ENCODE peak calls at places on chromosomes 11 and 22, in seven cellular contexts. One of them, this sample, is unnamed.

GRCh38 chr11:116544721-116545120 is 228.1 kb downstream of the BUD13 start:
- DNase-seq in thoracic aorta: no peak
- DNase-seq in mesothelial cell of epicardium: no peak
- DNase-seq in thyroid gland: no peak
- DNase-seq in AG04450: no peak
- DNase-seq in CD4-positive, alpha-beta T cell: no peak
- DNase-seq in tibial nerve: no peak
- DNase-seq in this sample: no peak

GRCh38 chr11:113397212-113397611 is 9.6 kb downstream of the ANKK1 start:
- DNase-seq in thoracic aorta: no peak
- DNase-seq in mesothelial cell of epicardium: no peak
- DNase-seq in thyroid gland: peak; percentile 83
- DNase-seq in AG04450: no peak
- DNase-seq in CD4-positive, alpha-beta T cell: no peak
- DNase-seq in tibial nerve: no peak
- DNase-seq in this sample: no peak

GRCh38 chr11:34890812-34891211 is 25.4 kb downstream of the APIP start:
- DNase-seq in thoracic aorta: no peak
- DNase-seq in mesothelial cell of epicardium: no peak
- DNase-seq in thyroid gland: no peak
- DNase-seq in AG04450: peak; percentile 3
- DNase-seq in CD4-positive, alpha-beta T cell: no peak
- DNase-seq in tibial nerve: no peak
- DNase-seq in this sample: no peak

GRCh38 chr22:32801436-32802290 is at the start of gene TIMP3:
- DNase-seq in thoracic aorta: peak; percentile 47
- DNase-seq in mesothelial cell of epicardium: peak; percentile 82
- DNase-seq in thyroid gland: peak; percentile 92
- DNase-seq in AG04450: peak; percentile 73
- DNase-seq in CD4-positive, alpha-beta T cell: no peak
- DNase-seq in tibial nerve: peak; percentile 87
- DNase-seq in this sample: peak; percentile 37

GRCh38 chr11:128891410-128891861 is 280 bp downstream of the KCNJ5 start:
- DNase-seq in thoracic aorta: no peak
- DNase-seq in mesothelial cell of epicardium: no peak
- DNase-seq in thyroid gland: no peak
- DNase-seq in AG04450: no peak
- DNase-seq in CD4-positive, alpha-beta T cell: no peak
- DNase-seq in tibial nerve: no peak
- DNase-seq in this sample: no peak

GRCh38 chr11:112477152-112477928 is 216.7 kb upstream of the PLET1 start:
- DNase-seq in thoracic aorta: no peak
- DNase-seq in mesothelial cell of epicardium: no peak
- DNase-seq in thyroid gland: no peak
- DNase-seq in AG04450: no peak
- DNase-seq in CD4-positive, alpha-beta T cell: no peak
- DNase-seq in tibial nerve: no peak
- DNase-seq in this sample: no peak

GRCh38 chr11:118687906-118688305 is 8.5 kb upstream of the TREH start:
- DNase-seq in thoracic aorta: no peak
- DNase-seq in mesothelial cell of epicardium: no peak
- DNase-seq in thyroid gland: no peak
- DNase-seq in AG04450: no peak
- DNase-seq in CD4-positive, alpha-beta T cell: no peak
- DNase-seq in tibial nerve: no peak
- DNase-seq in this sample: no peak

GRCh38 chr11:57527056-57527631 is 3.4 kb downstream of the TIMM10 start:
- DNase-seq in thoracic aorta: no peak
- DNase-seq in mesothelial cell of epicardium: peak; percentile 84
- DNase-seq in thyroid gland: peak; percentile 82
- DNase-seq in AG04450: no peak
- DNase-seq in CD4-positive, alpha-beta T cell: peak; percentile 57
- DNase-seq in tibial nerve: peak; percentile 95
- DNase-seq in this sample: no peak

GRCh38 chr11:125110506-125110905 is 920 bp downstream of the TMEM218 start:
- DNase-seq in thoracic aorta: no peak
- DNase-seq in mesothelial cell of epicardium: no peak
- DNase-seq in thyroid gland: no peak
- DNase-seq in AG04450: no peak
- DNase-seq in CD4-positive, alpha-beta T cell: no peak
- DNase-seq in tibial nerve: no peak
- DNase-seq in this sample: no peak

GRCh38 chr22:28442951-28443876 is 236.4 kb downstream of the TTC28 start:
- DNase-seq in thoracic aorta: peak; percentile 13
- DNase-seq in mesothelial cell of epicardium: peak; percentile 46
- DNase-seq in thyroid gland: peak; percentile 81
- DNase-seq in AG04450: no peak
- DNase-seq in CD4-positive, alpha-beta T cell: no peak
- DNase-seq in tibial nerve: peak; percentile 67
- DNase-seq in this sample: no peak

GRCh38 chr11:30526558-30526957 is 59.6 kb downstream of the MPPED2 start:
- DNase-seq in thoracic aorta: no peak
- DNase-seq in mesothelial cell of epicardium: no peak
- DNase-seq in thyroid gland: no peak
- DNase-seq in AG04450: no peak
- DNase-seq in CD4-positive, alpha-beta T cell: no peak
- DNase-seq in tibial nerve: no peak
- DNase-seq in this sample: no peak

GRCh38 chr22:27105142-27106025 is 448.0 kb downstream of the MIAT start:
- DNase-seq in thoracic aorta: peak; percentile 60
- DNase-seq in mesothelial cell of epicardium: no peak
- DNase-seq in thyroid gland: peak; percentile 27
- DNase-seq in AG04450: no peak
- DNase-seq in CD4-positive, alpha-beta T cell: no peak
- DNase-seq in tibial nerve: peak; percentile 67
- DNase-seq in this sample: no peak

GRCh38 chr11:20031155-20032001 is 128.9 kb downstream of the DBX1 start:
- DNase-seq in thoracic aorta: no peak
- DNase-seq in mesothelial cell of epicardium: no peak
- DNase-seq in thyroid gland: peak; percentile 72
- DNase-seq in AG04450: peak; percentile 78
- DNase-seq in CD4-positive, alpha-beta T cell: no peak
- DNase-seq in tibial nerve: no peak
- DNase-seq in this sample: no peak

GRCh38 chr11:10930961-10931760 is 73.3 kb upstream of the ZBED5 start:
- DNase-seq in thoracic aorta: peak; percentile 31
- DNase-seq in mesothelial cell of epicardium: peak; percentile 77
- DNase-seq in thyroid gland: peak; percentile 70
- DNase-seq in AG04450: peak; percentile 49
- DNase-seq in CD4-positive, alpha-beta T cell: peak; percentile 35
- DNase-seq in tibial nerve: peak; percentile 48
- DNase-seq in this sample: no peak

GRCh38 chr11:118565062-118565461 is 669 bp downstream of the IFT46 start:
- DNase-seq in thoracic aorta: peak; percentile 30
- DNase-seq in mesothelial cell of epicardium: no peak
- DNase-seq in thyroid gland: peak; percentile 7
- DNase-seq in AG04450: no peak
- DNase-seq in CD4-positive, alpha-beta T cell: no peak
- DNase-seq in tibial nerve: no peak
- DNase-seq in this sample: no peak

GRCh38 chr11:10233581-10233980 is 60.4 kb downstream of the SBF2 start:
- DNase-seq in thoracic aorta: no peak
- DNase-seq in mesothelial cell of epicardium: no peak
- DNase-seq in thyroid gland: no peak
- DNase-seq in AG04450: peak; percentile 61
- DNase-seq in CD4-positive, alpha-beta T cell: no peak
- DNase-seq in tibial nerve: no peak
- DNase-seq in this sample: no peak

GRCh38 chr11:46615756-46616155 is 1.3 kb downstream of the HARBI1 start:
- DNase-seq in thoracic aorta: no peak
- DNase-seq in mesothelial cell of epicardium: no peak
- DNase-seq in thyroid gland: no peak
- DNase-seq in AG04450: no peak
- DNase-seq in CD4-positive, alpha-beta T cell: no peak
- DNase-seq in tibial nerve: no peak
- DNase-seq in this sample: no peak

GRCh38 chr22:49600452-49600847 is 227.2 kb downstream of the BRD1 start:
- DNase-seq in thoracic aorta: no peak
- DNase-seq in mesothelial cell of epicardium: no peak
- DNase-seq in thyroid gland: no peak
- DNase-seq in AG04450: no peak
- DNase-seq in CD4-positive, alpha-beta T cell: no peak
- DNase-seq in tibial nerve: no peak
- DNase-seq in this sample: no peak

GRCh38 chr22:22750335-22751042 is 106.1 kb downstream of the GGTLC2 start:
- DNase-seq in thoracic aorta: no peak
- DNase-seq in mesothelial cell of epicardium: no peak
- DNase-seq in thyroid gland: no peak
- DNase-seq in AG04450: no peak
- DNase-seq in CD4-positive, alpha-beta T cell: no peak
- DNase-seq in tibial nerve: no peak
- DNase-seq in this sample: no peak

GRCh38 chr11:64359712-64360402 is 895 bp downstream of the RPS6KA4 start:
- DNase-seq in thoracic aorta: no peak
- DNase-seq in mesothelial cell of epicardium: no peak
- DNase-seq in thyroid gland: peak; percentile 46
- DNase-seq in AG04450: no peak
- DNase-seq in CD4-positive, alpha-beta T cell: peak; percentile 33
- DNase-seq in tibial nerve: no peak
- DNase-seq in this sample: no peak

DNA sequence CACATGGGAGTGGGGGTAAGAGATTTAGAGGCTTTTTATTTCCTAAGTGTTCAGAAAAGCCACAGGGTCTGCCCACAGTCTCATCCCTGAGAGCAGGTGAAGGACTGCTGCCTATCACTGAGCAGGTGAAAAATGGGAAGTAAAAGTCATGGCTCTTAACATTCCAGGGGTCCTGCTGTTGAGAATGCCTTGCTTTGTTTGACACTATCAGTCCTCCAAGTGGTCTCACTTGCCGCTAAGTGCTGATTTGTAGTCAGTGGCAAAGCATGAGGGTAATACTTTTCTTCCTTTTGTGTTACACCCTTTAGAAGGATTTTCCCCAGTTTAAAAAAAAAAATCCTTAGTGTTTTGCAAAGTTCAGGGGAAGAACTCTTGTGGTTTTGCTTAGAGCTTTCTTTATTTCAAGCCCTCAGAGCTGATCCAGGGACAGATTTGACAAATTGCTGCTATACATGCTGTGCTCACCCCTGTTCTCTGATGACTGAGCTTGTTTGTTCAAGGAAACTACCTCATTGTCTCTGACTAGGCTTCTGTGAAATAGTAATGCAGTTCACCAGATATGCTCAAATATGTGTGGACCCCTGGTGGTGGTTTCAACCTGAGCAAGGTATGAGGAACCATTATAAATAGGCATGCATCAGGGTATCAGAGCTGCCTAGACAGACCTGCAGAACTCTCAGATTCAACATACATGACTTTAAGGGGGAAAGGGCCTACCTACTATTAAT is 141.0 kb downstream of the ARHGAP42 start:
- DNase-seq in thoracic aorta: no peak
- DNase-seq in mesothelial cell of epicardium: no peak
- DNase-seq in thyroid gland: no peak
- DNase-seq in AG04450: peak; percentile 51
- DNase-seq in CD4-positive, alpha-beta T cell: no peak
- DNase-seq in tibial nerve: no peak
- DNase-seq in this sample: no peak
- TF ChIP-seq CTCF in thoracic aorta: no peak
- TF ChIP-seq CTCF in mesothelial cell of epicardium: peak; percentile 38
- TF ChIP-seq CTCF in thyroid gland: no peak
- TF ChIP-seq CTCF in AG04450: peak; percentile 54
- TF ChIP-seq CTCF in CD4-positive, alpha-beta T cell: no peak
- TF ChIP-seq CTCF in tibial nerve: no peak
- TF ChIP-seq CTCF in this sample: no peak

GRCh38 chr11:102831128-102831708 is 12.2 kb downstream of the MMP3 start:
- DNase-seq in thoracic aorta: no peak
- DNase-seq in mesothelial cell of epicardium: no peak
- DNase-seq in thyroid gland: peak; percentile 3
- DNase-seq in AG04450: no peak
- DNase-seq in CD4-positive, alpha-beta T cell: no peak
- DNase-seq in tibial nerve: peak; percentile 59
- DNase-seq in this sample: no peak
- TF ChIP-seq CTCF in thoracic aorta: peak; percentile 11
- TF ChIP-seq CTCF in mesothelial cell of epicardium: no peak
- TF ChIP-seq CTCF in thyroid gland: no peak
- TF ChIP-seq CTCF in AG04450: peak; percentile 57
- TF ChIP-seq CTCF in CD4-positive, alpha-beta T cell: no peak
- TF ChIP-seq CTCF in tibial nerve: peak; percentile 42
- TF ChIP-seq CTCF in this sample: no peak

GRCh38 chr11:36622431-36623136 is 24.5 kb upstream of the RAG2 start:
- DNase-seq in thoracic aorta: no peak
- DNase-seq in mesothelial cell of epicardium: no peak
- DNase-seq in thyroid gland: peak; percentile 15
- DNase-seq in AG04450: peak; percentile 0
- DNase-seq in CD4-positive, alpha-beta T cell: no peak
- DNase-seq in tibial nerve: no peak
- DNase-seq in this sample: no peak
- TF ChIP-seq CTCF in thoracic aorta: peak; percentile 48
- TF ChIP-seq CTCF in mesothelial cell of epicardium: no peak
- TF ChIP-seq CTCF in thyroid gland: no peak
- TF ChIP-seq CTCF in AG04450: peak; percentile 60
- TF ChIP-seq CTCF in CD4-positive, alpha-beta T cell: no peak
- TF ChIP-seq CTCF in tibial nerve: peak; percentile 31
- TF ChIP-seq CTCF in this sample: peak; percentile 74

GRCh38 chr11:74820763-74821162 is 72.1 kb downstream of the RNF169 start:
- DNase-seq in thoracic aorta: no peak
- DNase-seq in mesothelial cell of epicardium: no peak
- DNase-seq in thyroid gland: no peak
- DNase-seq in AG04450: peak; percentile 86
- DNase-seq in CD4-positive, alpha-beta T cell: no peak
- DNase-seq in tibial nerve: no peak
- DNase-seq in this sample: no peak

GRCh38 chr11:74822187-74822586 is 73.5 kb downstream of the RNF169 start:
- DNase-seq in thoracic aorta: no peak
- DNase-seq in mesothelial cell of epicardium: no peak
- DNase-seq in thyroid gland: no peak
- DNase-seq in AG04450: peak; percentile 85
- DNase-seq in CD4-positive, alpha-beta T cell: no peak
- DNase-seq in tibial nerve: no peak
- DNase-seq in this sample: no peak

GRCh38 chr11:74826901-74827300 is 78.3 kb downstream of the RNF169 start:
- DNase-seq in thoracic aorta: no peak
- DNase-seq in mesothelial cell of epicardium: no peak
- DNase-seq in thyroid gland: no peak
- DNase-seq in AG04450: no peak
- DNase-seq in CD4-positive, alpha-beta T cell: no peak
- DNase-seq in tibial nerve: no peak
- DNase-seq in this sample: no peak

GRCh38 chr11:74819400-74819799 is 70.8 kb downstream of the RNF169 start:
- DNase-seq in thoracic aorta: no peak
- DNase-seq in mesothelial cell of epicardium: no peak
- DNase-seq in thyroid gland: no peak
- DNase-seq in AG04450: no peak
- DNase-seq in CD4-positive, alpha-beta T cell: no peak
- DNase-seq in tibial nerve: no peak
- DNase-seq in this sample: no peak

GRCh38 chr11:74824285-74824982 is 75.8 kb downstream of the RNF169 start:
- DNase-seq in thoracic aorta: no peak
- DNase-seq in mesothelial cell of epicardium: no peak
- DNase-seq in thyroid gland: no peak
- DNase-seq in AG04450: no peak
- DNase-seq in CD4-positive, alpha-beta T cell: no peak
- DNase-seq in tibial nerve: no peak
- DNase-seq in this sample: no peak
- TF ChIP-seq CTCF in thoracic aorta: no peak
- TF ChIP-seq CTCF in mesothelial cell of epicardium: no peak
- TF ChIP-seq CTCF in thyroid gland: no peak
- TF ChIP-seq CTCF in AG04450: no peak
- TF ChIP-seq CTCF in CD4-positive, alpha-beta T cell: no peak
- TF ChIP-seq CTCF in tibial nerve: no peak
- TF ChIP-seq CTCF in this sample: no peak

This sample was measured in D721Med.